ENCODE peak calls at places on chromosomes 16 and 17, in seven cellular contexts. Z is EH; G is HFFc6; U is Panc1; C is C1 segment of cervical spinal cord; A is activated CD4-positive, alpha-beta T cell treated with anti-CD3 and anti-CD28 coated beads for 24 hours; W is activated B cell treated with CpG ODN at 0.5 μM for 24 hours. S is an unnamed sample.

GRCh38 chr16:28513484-28514181 is 7.0 kb upstream of the IL27 start:
- DNase-seq in Z (peak; percentile 37), G (no peak), U (no peak), C (no peak), A (no peak), W (no peak), S (no peak)

GRCh38 chr17:47335101-47335936 is 11.6 kb downstream of the EFCAB13 start:
- DNase-seq in Z (no peak), G (no peak), U (no peak), C (no peak), A (no peak), W (no peak), S (no peak)

GRCh38 chr16:68072038-68072695 is 13.0 kb upstream of the NFATC3 start:
- DNase-seq in Z (peak; percentile 89), G (peak; percentile 81), U (no peak), C (no peak), A (no peak), W (no peak), S (no peak)

GRCh38 chr16:85621698-85622433 is 8.7 kb downstream of the GSE1 start:
- DNase-seq in Z (no peak), G (no peak), U (no peak), C (no peak), A (no peak), W (no peak), S (no peak)

GRCh38 chr16:15949210-15950166 is at the start of gene ABCC1:
- DNase-seq in Z (peak; percentile 52), G (no peak), U (no peak), C (no peak), A (peak; percentile 41), W (peak; percentile 53), S (peak; percentile 60)

GRCh38 chr17:5418858-5419355 is 555 bp downstream of the NUP88 start:
- DNase-seq in Z (peak; percentile 41), G (peak; percentile 22), U (no peak), C (peak; percentile 42), A (peak; percentile 58), W (no peak), S (peak; percentile 80)

GRCh38 chr16:85231959-85232358 is 119.7 kb upstream of the CIBAR2 start:
- DNase-seq in Z (no peak), G (no peak), U (no peak), C (no peak), A (no peak), W (no peak), S (no peak)

GRCh38 chr16:70608516-70608915 is 37.8 kb upstream of the IL34 start:
- DNase-seq in Z (no peak), G (no peak), U (no peak), C (no peak), A (no peak), W (no peak), S (no peak)

GRCh38 chr17:46000292-46000691 is 1.2 kb downstream of the STH start:
- DNase-seq in Z (no peak), G (no peak), U (no peak), C (no peak), A (no peak), W (no peak), S (no peak)